ENCODE peak calls at places on chromosomes 11 and 22, in seven cellular contexts. J is keratinocyte; S is mucosa of descending colon; B is stomach; V is heart right ventricle; Y is naive thymus-derived CD4-positive, alpha-beta T cell; D is Peyer's patch. M is an unnamed sample.
A peak's percentile ranks its signal among the peaks of the same experiment; 100 is the strongest.

GRCh38 chr11:117071344-117071787 is 26.9 kb downstream of the SIK3 start:
- DNase-seq in J (no peak), S (no peak), B (peak; percentile 38), V (no peak), Y (no peak), D (no peak), M (no peak)

GRCh38 chr11:2158966-2159365 is 2.0 kb downstream of the INS start:
- DNase-seq in J (no peak), S (no peak), B (no peak), V (no peak), Y (no peak), D (no peak), M (no peak)

GRCh38 chr22:18024276-18024939 is at the start of gene MICAL3:
- DNase-seq in J (no peak), S (peak; percentile 70), B (peak; percentile 69), V (peak; percentile 66), Y (peak; percentile 58), D (peak; percentile 80), M (peak; percentile 56)

GRCh38 chr11:81892770-81893635 is 840.7 kb downstream of the FAM181B start:
- DNase-seq in J (no peak), S (no peak), B (no peak), V (no peak), Y (no peak), D (no peak), M (no peak)

GRCh38 chr22:36193171-36193570 is 8.4 kb downstream of the APOL4 start:
- DNase-seq in J (no peak), S (no peak), B (no peak), V (no peak), Y (no peak), D (no peak), M (no peak)

GRCh38 chr11:33065445-33066178 is 26.2 kb downstream of the TCP11L1 start:
- DNase-seq in J (no peak), S (peak; percentile 69), B (peak; percentile 76), V (peak; percentile 54), Y (peak; percentile 63), D (peak; percentile 83), M (peak; percentile 80)

GRCh38 chr22:36453855-36454378 is 27.5 kb downstream of the TXN2 start:
- DNase-seq in J (no peak), S (peak; percentile 70), B (no peak), V (no peak), Y (no peak), D (no peak), M (no peak)

GRCh38 chr11:133951484-133952198 is 5.1 kb downstream of the IGSF9B start:
- DNase-seq in J (no peak), S (no peak), B (no peak), V (no peak), Y (no peak), D (no peak), M (no peak)

GRCh38 chr22:47225931-47226633 is 463.6 kb downstream of the TBC1D22A start:
- DNase-seq in J (no peak), S (no peak), B (no peak), V (no peak), Y (no peak), D (no peak), M (no peak)

GRCh38 chr11:111935331-111936044 is 1.7 kb upstream of the DIXDC1 start:
- DNase-seq in J (no peak), S (no peak), B (no peak), V (no peak), Y (no peak), D (no peak), M (no peak)

GRCh38 chr11:66745356-66746235 is 16.6 kb upstream of the SPTBN2 start:
- DNase-seq in J (no peak), S (peak; percentile 86), B (peak; percentile 49), V (peak; percentile 17), Y (no peak), D (peak; percentile 86), M (peak; percentile 27)

GRCh38 chr11:131653244-131653643 is 282.8 kb downstream of the NTM start:
- DNase-seq in J (no peak), S (no peak), B (no peak), V (no peak), Y (no peak), D (no peak), M (no peak)

GRCh38 chr11:63532150-63532549 is 4.5 kb upstream of the PLAAT4 start:
- DNase-seq in J (no peak), S (no peak), B (no peak), V (no peak), Y (no peak), D (no peak), M (no peak)

GRCh38 chr22:48410536-48410935 is 1417.1 kb downstream of the BRD1 start:
- DNase-seq in J (no peak), S (no peak), B (peak; percentile 10), V (no peak), Y (no peak), D (no peak), M (no peak)

GRCh38 chr22:24761888-24762675 is 12.4 kb downstream of the PIWIL3 start:
- DNase-seq in J (no peak), S (no peak), B (peak; percentile 16), V (no peak), Y (no peak), D (no peak), M (no peak)

GRCh38 chr11:117828641-117829368 is 4.3 kb upstream of the FXYD2 start:
- DNase-seq in J (peak; percentile 40), S (peak; percentile 78), B (peak; percentile 42), V (no peak), Y (no peak), D (peak; percentile 57), M (peak; percentile 71)

GRCh38 chr11:78031629-78032028 is 8.6 kb upstream of the KCTD14 start:
- DNase-seq in J (no peak), S (no peak), B (no peak), V (no peak), Y (no peak), D (no peak), M (no peak)

GRCh38 chr11:61061081-61061826 is 41.0 kb upstream of the CD5 start:
- DNase-seq in J (peak; percentile 93), S (no peak), B (no peak), V (no peak), Y (no peak), D (no peak), M (peak; percentile 51)

GRCh38 chr11:8988329-8989234 is 15.2 kb downstream of the NRIP3 start:
- DNase-seq in J (no peak), S (no peak), B (no peak), V (no peak), Y (no peak), D (no peak), M (no peak)

GRCh38 chr11:61777234-61778090 is 14.9 kb downstream of the TMEM258 start:
- DNase-seq in J (no peak), S (peak; percentile 65), B (peak; percentile 77), V (peak; percentile 66), Y (peak; percentile 42), D (no peak), M (peak; percentile 58)

GRCh38 chr11:101866619-101867491 is 48.0 kb upstream of the CEP126 start:
- DNase-seq in J (no peak), S (no peak), B (no peak), V (no peak), Y (no peak), D (no peak), M (no peak)

GRCh38 chr11:83033972-83034672 is 37.6 kb downstream of the RAB30 start:
- DNase-seq in J (no peak), S (peak; percentile 52), B (peak; percentile 31), V (peak; percentile 24), Y (no peak), D (no peak), M (no peak)

GRCh38 chr11:120627535-120628163 is 116.1 kb downstream of the GRIK4 start:
- DNase-seq in J (no peak), S (no peak), B (no peak), V (no peak), Y (no peak), D (no peak), M (no peak)

GRCh38 chr11:113504586-113504985 is 29.4 kb upstream of the DRD2 start:
- DNase-seq in J (no peak), S (no peak), B (no peak), V (no peak), Y (no peak), D (no peak), M (no peak)

GRCh38 chr11:96964661-96965060 is 574.8 kb downstream of the JRKL start:
- DNase-seq in J (no peak), S (no peak), B (no peak), V (no peak), Y (no peak), D (no peak), M (no peak)

GRCh38 chr11:77821349-77821851 is 456 bp downstream of the AAMDC start:
- DNase-seq in J (no peak), S (peak; percentile 54), B (no peak), V (peak; percentile 21), Y (peak; percentile 11), D (peak; percentile 56), M (no peak)

GRCh38 chr22:17665248-17665647 is 26.7 kb downstream of the BCL2L13 start:
- DNase-seq in J (no peak), S (no peak), B (no peak), V (no peak), Y (no peak), D (no peak), M (no peak)

GRCh38 chr11:112392860-112393259 is 132.2 kb upstream of the PLET1 start:
- DNase-seq in J (no peak), S (no peak), B (no peak), V (no peak), Y (no peak), D (no peak), M (no peak)

GRCh38 chr11:77065878-77066228 is 918 bp upstream of the CAPN5 start:
- DNase-seq in J (no peak), S (peak; percentile 75), B (no peak), V (no peak), Y (no peak), D (peak; percentile 64), M (no peak)

GRCh38 chr11:35082322-35083180 is 56.4 kb upstream of the CD44 start:
- DNase-seq in J (peak; percentile 84), S (peak; percentile 86), B (peak; percentile 51), V (peak; percentile 46), Y (peak; percentile 76), D (peak; percentile 55), M (peak; percentile 89)
- H3K4me1 ChIP-seq in J (peaks cover 55% of the 10 kb centered on the region), S (peaks cover 3% of the 10 kb centered on the region), B (peaks cover 10% of the 10 kb centered on the region), V (peaks cover 50% of the 10 kb centered on the region), Y (peaks cover 78% of the 10 kb centered on the region), D (peaks cover 18% of the 10 kb centered on the region), M (peaks cover 83% of the 10 kb centered on the region)

GRCh38 chr11:65571940-65572339 is 398 bp upstream of the FAM89B start:
- DNase-seq in J (no peak), S (no peak), B (peak; percentile 36), V (no peak), Y (no peak), D (no peak), M (no peak)
- H3K4me1 ChIP-seq in J (peaks cover 54% of the 10 kb centered on the region), S (peaks cover 60% of the 10 kb centered on the region), B (peaks cover 82% of the 10 kb centered on the region), V (peaks cover 76% of the 10 kb centered on the region), Y (peaks cover 55% of the 10 kb centered on the region), D (peaks cover 30% of the 10 kb centered on the region), M (peaks cover 68% of the 10 kb centered on the region)

DNA sequence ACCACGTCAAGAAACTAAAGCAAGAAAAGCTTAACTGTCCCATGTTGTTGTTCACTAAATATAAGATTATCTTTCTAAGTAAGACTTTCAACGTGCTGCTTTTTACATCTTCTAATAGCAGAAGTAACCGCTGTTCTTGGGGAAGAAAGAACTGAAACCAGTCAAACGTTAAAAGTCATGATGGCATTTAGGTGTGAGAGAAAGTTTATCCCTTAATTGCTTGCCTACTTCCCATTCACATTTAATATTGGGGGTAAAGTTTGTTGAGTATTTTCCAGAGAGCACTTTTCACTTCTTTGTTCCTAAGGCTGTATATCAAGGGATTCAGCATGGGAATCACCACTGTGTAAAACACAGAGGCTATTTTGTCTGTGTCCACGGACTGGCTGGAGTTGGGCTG is 970 bp downstream of the OR5B21 start:
- DNase-seq in J (no peak), S (no peak), B (no peak), V (no peak), Y (no peak), D (no peak), M (no peak)
- H3K4me1 ChIP-seq in J (no peaks in the 10 kb centered on the region), S (no peaks in the 10 kb centered on the region), B (no peaks in the 10 kb centered on the region), V (no peaks in the 10 kb centered on the region), Y (no peaks in the 10 kb centered on the region), D (no peaks in the 10 kb centered on the region), M (no peaks in the 10 kb centered on the region)

GRCh38 chr22:41834005-41834975 is 1.4 kb downstream of the SREBF2 start:
- DNase-seq in J (no peak), S (no peak), B (no peak), V (no peak), Y (no peak), D (no peak), M (peak; percentile 12)
- H3K4me1 ChIP-seq in J (peaks cover 52% of the 10 kb centered on the region), S (peaks cover 10% of the 10 kb centered on the region), B (peaks cover 42% of the 10 kb centered on the region), V (peaks cover 41% of the 10 kb centered on the region), Y (no peaks in the 10 kb centered on the region), D (no peaks in the 10 kb centered on the region), M (peaks cover 24% of the 10 kb centered on the region)

M was measured in CD8-positive, alpha-beta memory T cell.